ENCODE peak calls at places on chromosomes 5 and 9, in nine cellular contexts. One of them, this sample, is unnamed.

GRCh38 chr5:172107606-172108005 is 80.4 kb downstream of the STK10 start:
- DNase-seq in GM23338: no peak
- DNase-seq in activated CD8-positive, alpha-beta T cell treated with anti-CD3 and anti-CD28 coated beads for 36 hours: no peak
- DNase-seq in HT1080: peak
- DNase-seq in ovary: no peak
- DNase-seq in GM13976: no peak
- DNase-seq in EL: peak
- DNase-seq in gastrocnemius medialis: no peak
- DNase-seq in iris pigment epithelial cell: peak
- DNase-seq in this sample: no peak

GRCh38 chr5:112125910-112126309 is 293.2 kb downstream of the EPB41L4A start:
- DNase-seq in GM23338: no peak
- DNase-seq in activated CD8-positive, alpha-beta T cell treated with anti-CD3 and anti-CD28 coated beads for 36 hours: no peak
- DNase-seq in HT1080: no peak
- DNase-seq in ovary: no peak
- DNase-seq in GM13976: no peak
- DNase-seq in EL: no peak
- DNase-seq in gastrocnemius medialis: no peak
- DNase-seq in iris pigment epithelial cell: no peak
- DNase-seq in this sample: no peak

GRCh38 chr5:40717281-40717680 is 37.6 kb downstream of the PTGER4 start:
- DNase-seq in GM23338: no peak
- DNase-seq in activated CD8-positive, alpha-beta T cell treated with anti-CD3 and anti-CD28 coated beads for 36 hours: no peak
- DNase-seq in HT1080: peak
- DNase-seq in ovary: no peak
- DNase-seq in GM13976: no peak
- DNase-seq in EL: peak
- DNase-seq in gastrocnemius medialis: no peak
- DNase-seq in iris pigment epithelial cell: peak
- DNase-seq in this sample: no peak

GRCh38 chr5:177301503-177302165 is 1.9 kb downstream of the RAB24 start:
- DNase-seq in GM23338: no peak
- DNase-seq in activated CD8-positive, alpha-beta T cell treated with anti-CD3 and anti-CD28 coated beads for 36 hours: no peak
- DNase-seq in HT1080: no peak
- DNase-seq in ovary: no peak
- DNase-seq in GM13976: no peak
- DNase-seq in EL: no peak
- DNase-seq in gastrocnemius medialis: no peak
- DNase-seq in iris pigment epithelial cell: no peak
- DNase-seq in this sample: no peak

GRCh38 chr5:66633754-66634153 is 37.6 kb downstream of the MAST4 start:
- DNase-seq in GM23338: peak
- DNase-seq in activated CD8-positive, alpha-beta T cell treated with anti-CD3 and anti-CD28 coated beads for 36 hours: no peak
- DNase-seq in HT1080: no peak
- DNase-seq in ovary: no peak
- DNase-seq in GM13976: no peak
- DNase-seq in EL: no peak
- DNase-seq in gastrocnemius medialis: no peak
- DNase-seq in iris pigment epithelial cell: no peak
- DNase-seq in this sample: no peak

GRCh38 chr5:146290318-146290717 is 48.3 kb upstream of the POU4F3 start:
- DNase-seq in GM23338: no peak
- DNase-seq in activated CD8-positive, alpha-beta T cell treated with anti-CD3 and anti-CD28 coated beads for 36 hours: no peak
- DNase-seq in HT1080: no peak
- DNase-seq in ovary: no peak
- DNase-seq in GM13976: no peak
- DNase-seq in EL: no peak
- DNase-seq in gastrocnemius medialis: no peak
- DNase-seq in iris pigment epithelial cell: peak
- DNase-seq in this sample: no peak

GRCh38 chr9:134293576-134294227 is 32.6 kb upstream of the RXRA start:
- DNase-seq in GM23338: no peak
- DNase-seq in activated CD8-positive, alpha-beta T cell treated with anti-CD3 and anti-CD28 coated beads for 36 hours: no peak
- DNase-seq in HT1080: no peak
- DNase-seq in ovary: no peak
- DNase-seq in GM13976: no peak
- DNase-seq in EL: no peak
- DNase-seq in gastrocnemius medialis: no peak
- DNase-seq in iris pigment epithelial cell: peak
- DNase-seq in this sample: no peak

GRCh38 chr9:95732803-95733686 is 142.4 kb upstream of the ERCC6L2 start:
- DNase-seq in GM23338: no peak
- DNase-seq in activated CD8-positive, alpha-beta T cell treated with anti-CD3 and anti-CD28 coated beads for 36 hours: no peak
- DNase-seq in HT1080: no peak
- DNase-seq in ovary: no peak
- DNase-seq in GM13976: no peak
- DNase-seq in EL: no peak
- DNase-seq in gastrocnemius medialis: no peak
- DNase-seq in iris pigment epithelial cell: no peak
- DNase-seq in this sample: no peak

GRCh38 chr5:102623295-102623694 is 124.5 kb upstream of the SLCO6A1 start:
- DNase-seq in GM23338: no peak
- DNase-seq in activated CD8-positive, alpha-beta T cell treated with anti-CD3 and anti-CD28 coated beads for 36 hours: no peak
- DNase-seq in HT1080: no peak
- DNase-seq in ovary: no peak
- DNase-seq in GM13976: no peak
- DNase-seq in EL: no peak
- DNase-seq in gastrocnemius medialis: no peak
- DNase-seq in iris pigment epithelial cell: no peak
- DNase-seq in this sample: no peak

GRCh38 chr9:36192196-36192595 is 1.5 kb downstream of the CLTA start:
- DNase-seq in GM23338: peak
- DNase-seq in activated CD8-positive, alpha-beta T cell treated with anti-CD3 and anti-CD28 coated beads for 36 hours: no peak
- DNase-seq in HT1080: peak
- DNase-seq in ovary: no peak
- DNase-seq in GM13976: no peak
- DNase-seq in EL: no peak
- DNase-seq in gastrocnemius medialis: no peak
- DNase-seq in iris pigment epithelial cell: no peak
- DNase-seq in this sample: no peak

This sample was measured in globus pallidus.